ENCODE peak calls at places on chromosomes 13 and 19, in ten cellular contexts. Z is endothelial cell of umbilical vein, O is A549, N is IMR-90, X is uterus, E is suprapubic skin, R is breast epithelium, M is body of pancreas, D is right lobe of liver, T is ovary. Q is an unnamed sample.

GRCh38 chr13:83274679-83275078 is 607.6 kb downstream of the SLITRK1 start:
- DNase-seq in Z (no peak), O (no peak), N (no peak), X (no peak), E (no peak), R (no peak), M (no peak), D (no peak), T (no peak), Q (no peak)

GRCh38 chr13:36395280-36395679 is 37.0 kb upstream of the CCNA1 start:
- DNase-seq in Z (peak; percentile 54), O (peak; percentile 5), N (peak; percentile 66), X (no peak), E (no peak), R (no peak), M (no peak), D (no peak), T (no peak), Q (no peak)

GRCh38 chr13:99215466-99215865 is 14.8 kb downstream of the UBAC2 start:
- DNase-seq in Z (peak; percentile 27), O (no peak), N (no peak), X (no peak), E (no peak), R (no peak), M (no peak), D (no peak), T (no peak), Q (peak; percentile 87)

GRCh38 chr13:25846227-25846984 is 205.4 kb downstream of the SHISA2 start:
- DNase-seq in Z (no peak), O (no peak), N (no peak), X (no peak), E (no peak), R (no peak), M (no peak), D (no peak), T (no peak), Q (no peak)

GRCh38 chr13:42808572-42808971 is 27.2 kb downstream of the FAM216B start:
- DNase-seq in Z (no peak), O (no peak), N (peak; percentile 56), X (no peak), E (no peak), R (no peak), M (no peak), D (no peak), T (no peak), Q (no peak)

GRCh38 chr13:45179428-45179827 is 21.4 kb downstream of the KCTD4 start:
- DNase-seq in Z (no peak), O (no peak), N (peak; percentile 63), X (no peak), E (no peak), R (no peak), M (no peak), D (no peak), T (no peak), Q (no peak)

GRCh38 chr13:114131581-114132418 is 623 bp downstream of the RASA3 start:
- DNase-seq in Z (no peak), O (peak; percentile 15), N (no peak), X (peak; percentile 37), E (no peak), R (no peak), M (no peak), D (peak; percentile 26), T (no peak), Q (no peak)

GRCh38 chr13:29654807-29655547 is 59.5 kb upstream of the SLC7A1 start:
- DNase-seq in Z (no peak), O (no peak), N (peak; percentile 86), X (no peak), E (no peak), R (no peak), M (no peak), D (no peak), T (no peak), Q (no peak)

DNA sequence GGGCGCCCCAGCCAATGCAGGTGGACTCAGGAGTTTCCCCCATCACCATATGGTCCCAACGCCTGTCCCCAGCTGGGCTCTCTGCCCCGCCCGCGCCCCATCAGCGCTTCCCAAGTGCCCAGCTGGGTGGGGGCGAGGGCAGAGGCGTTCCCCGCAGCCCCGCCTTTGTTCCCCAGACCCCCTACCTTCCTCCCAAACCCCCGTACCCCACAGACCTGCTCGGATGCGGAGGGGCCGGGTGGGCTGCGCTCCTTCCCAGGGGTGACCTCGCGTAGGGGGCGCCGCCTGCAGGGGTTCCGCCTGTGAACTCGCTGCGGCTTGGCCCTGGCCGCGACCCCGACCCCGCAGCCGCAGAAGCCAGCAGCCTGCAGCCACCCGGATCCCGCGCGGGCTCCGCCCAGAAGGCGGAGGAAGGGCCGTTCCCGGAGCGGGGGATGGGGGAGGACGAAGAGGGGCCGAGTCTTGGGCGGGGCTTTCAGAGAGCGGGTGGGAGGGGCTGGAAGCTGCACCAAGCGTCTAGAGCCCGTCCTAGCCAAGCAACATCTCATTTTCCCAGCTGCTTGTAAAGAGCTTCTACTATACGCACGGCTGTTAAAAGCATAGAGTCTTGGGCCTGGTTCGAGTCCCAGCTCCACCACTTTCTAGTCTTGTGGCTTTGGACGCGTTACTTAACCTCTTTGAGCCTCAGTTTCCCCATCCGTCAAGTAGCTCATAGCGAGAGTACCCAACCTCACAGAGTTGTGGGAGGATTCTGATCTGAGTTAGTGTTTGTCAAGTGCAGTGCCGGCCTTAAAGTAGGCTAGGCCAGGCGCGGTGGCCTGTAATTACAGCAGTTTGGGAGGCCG is at the start of gene RAB3D:
- DNase-seq in Z (peak; percentile 88), O (peak; percentile 85), N (peak; percentile 77), X (peak; percentile 94), E (peak; percentile 95), R (peak; percentile 91), M (peak; percentile 97), D (peak; percentile 91), T (peak; percentile 92), Q (peak; percentile 97)
- TF ChIP-seq POLR2A in Z (peak; percentile 54), O (peak; percentile 43), N (no peak), X (peak; percentile 72), E (no peak), R (peak; percentile 38), M (peak; percentile 84), D (peak; percentile 26), T (no peak), Q (peak; percentile 38)

GRCh38 chr13:33639640-33640080 is 178.3 kb upstream of the RFC3 start:
- DNase-seq in Z (no peak), O (no peak), N (no peak), X (no peak), E (no peak), R (no peak), M (no peak), D (no peak), T (no peak), Q (no peak)

GRCh38 chr13:33639158-33639557 is 178.8 kb upstream of the RFC3 start:
- DNase-seq in Z (no peak), O (no peak), N (peak; percentile 44), X (peak; percentile 76), E (peak; percentile 74), R (no peak), M (peak; percentile 42), D (peak; percentile 28), T (peak; percentile 67), Q (no peak)

GRCh38 chr13:33640832-33641231 is 177.1 kb upstream of the RFC3 start:
- DNase-seq in Z (no peak), O (no peak), N (peak; percentile 18), X (no peak), E (no peak), R (no peak), M (no peak), D (no peak), T (no peak), Q (no peak)

GRCh38 chr13:33636955-33637670 is 180.8 kb upstream of the RFC3 start:
- DNase-seq in Z (no peak), O (no peak), N (peak; percentile 8), X (no peak), E (no peak), R (no peak), M (no peak), D (no peak), T (no peak), Q (no peak)

GRCh38 chr13:33637978-33638743 is 179.8 kb upstream of the RFC3 start:
- DNase-seq in Z (no peak), O (no peak), N (peak; percentile 49), X (no peak), E (no peak), R (no peak), M (no peak), D (no peak), T (no peak), Q (no peak)
- H3K4me1 ChIP-seq in Z (no peaks in the 10 kb centered on the region), O (peaks cover 67% of the 10 kb centered on the region), N (peaks cover 17% of the 10 kb centered on the region), X (no peaks in the 10 kb centered on the region), E (peaks cover 31% of the 10 kb centered on the region), R (no peaks in the 10 kb centered on the region), M (peaks cover 19% of the 10 kb centered on the region), D (peaks cover 26% of the 10 kb centered on the region), T (peaks cover 28% of the 10 kb centered on the region), Q (peaks cover 20% of the 10 kb centered on the region)

DNA sequence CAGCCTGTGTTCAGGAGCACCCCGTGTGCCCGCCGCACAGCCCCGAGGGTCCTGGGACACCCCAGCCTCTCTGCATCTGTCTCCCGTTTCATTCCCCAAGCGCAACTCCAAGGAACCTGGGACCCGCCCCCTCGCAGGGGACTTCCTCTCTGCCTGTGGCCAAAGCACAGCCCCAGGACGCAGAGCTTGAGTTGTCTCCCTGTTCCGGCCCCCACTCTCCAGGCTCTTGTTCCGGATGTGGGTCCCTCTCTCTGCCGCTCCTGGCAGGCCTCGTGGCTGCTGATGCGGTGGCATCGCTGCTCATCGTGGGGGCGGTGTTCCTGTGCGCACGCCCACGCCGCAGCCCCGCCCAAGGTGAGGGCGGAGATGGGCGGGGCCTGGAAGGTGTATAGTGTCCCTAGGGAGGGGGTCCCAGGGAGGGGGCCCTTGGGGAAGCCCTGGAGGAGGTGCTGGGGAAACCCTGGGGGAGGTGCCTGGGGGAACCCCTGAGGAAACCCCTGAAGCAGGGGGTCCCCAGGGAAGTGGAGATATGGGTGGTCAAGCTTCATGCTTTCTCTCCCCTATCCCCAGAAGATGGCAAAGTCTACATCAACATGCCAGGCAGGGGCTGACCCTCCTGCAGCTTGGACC is 1.3 kb downstream of the HCST start:
- DNase-seq in Z (no peak), O (peak; percentile 76), N (peak; percentile 73), X (peak; percentile 40), E (peak; percentile 87), R (no peak), M (peak; percentile 88), D (peak; percentile 82), T (peak; percentile 73), Q (peak; percentile 94)
- H3K4me3 ChIP-seq in Z (no peak overlapping the region), O (peak overlapping the region; percentile 34), N (no peak overlapping the region), X (no peak overlapping the region), E (peak overlapping the region; percentile 21), R (peak overlapping the region; percentile 41), M (no peak overlapping the region), D (no peak overlapping the region), T (no peak overlapping the region), Q (peak overlapping the region; percentile 6)

DNA sequence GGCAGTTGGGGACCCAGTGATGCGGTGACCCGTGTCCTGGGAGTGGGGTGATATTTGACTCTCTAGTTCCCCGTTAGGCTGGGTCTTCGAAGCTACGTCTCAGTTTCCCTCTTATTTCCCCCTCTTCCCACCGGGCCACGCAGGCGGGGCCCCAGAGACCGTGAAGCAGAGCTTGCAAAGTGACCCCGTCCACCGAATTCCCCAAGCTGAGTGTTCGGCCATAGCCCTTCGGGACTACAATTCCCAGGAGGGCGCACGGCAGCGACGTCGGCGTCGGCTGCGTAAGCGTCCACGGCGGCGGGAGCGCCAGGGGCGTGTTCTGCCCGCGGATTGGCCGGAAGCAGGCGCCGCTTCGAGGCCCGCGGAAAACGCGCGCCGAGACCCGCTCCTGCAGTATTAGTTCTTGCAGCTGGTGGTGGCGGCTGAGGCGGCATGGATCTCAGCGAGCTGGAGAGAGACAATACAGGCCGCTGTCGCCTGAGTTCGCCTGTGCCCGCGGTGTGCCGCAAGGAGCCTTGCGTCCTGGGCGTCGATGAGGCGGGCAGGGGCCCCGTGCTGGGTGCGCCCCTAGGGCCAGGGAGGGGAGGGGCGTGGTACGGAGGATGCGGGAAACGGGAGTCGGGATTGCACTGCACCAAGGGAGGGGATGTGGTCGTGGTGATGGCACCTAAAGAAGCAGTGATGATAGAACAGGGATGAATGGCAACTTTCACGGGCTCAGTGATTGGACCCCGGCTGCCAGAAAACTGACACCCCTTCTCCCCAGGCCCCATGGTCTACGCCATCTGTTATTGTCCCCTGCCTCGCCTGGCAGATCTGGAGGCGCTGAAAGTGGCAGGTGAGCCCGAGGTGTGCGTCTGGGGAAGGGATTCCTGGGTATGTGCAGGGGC is at the start of gene RNASEH2A:
- DNase-seq in Z (peak; percentile 88), O (peak; percentile 81), N (peak; percentile 86), X (peak; percentile 90), E (peak; percentile 87), R (peak; percentile 86), M (peak; percentile 91), D (peak; percentile 91), T (peak; percentile 83), Q (no peak)
- TF ChIP-seq POLR2A in Z (peak; percentile 73), O (peak; percentile 42), N (no peak), X (peak; percentile 42), E (no peak), R (no peak), M (peak; percentile 58), D (no peak), T (no peak), Q (no peak)

Q was measured in esophagus muscularis mucosa.